ENCODE peak calls at places on chromosomes 6 and 20, in nine cellular contexts. O is WTC11; Z is Right ventricle myocardium inferior; D is effector memory CD4-positive, alpha-beta T cell; K is renal cortical epithelial cell; Q is GF-D8; V is GM04504; F is psoas muscle; G is activated naive CD4-positive, alpha-beta T cell treated with anti-CD3 and anti-CD28 coated beads, Interleukin-2, amount 10 ng/mL, durations not matched to agents 7 days and 5 days. R is an unnamed sample.

GRCh38 chr6:139153876-139154275 is 19.0 kb downstream of the HECA start:
- DNase-seq in O (no peak), Z (no peak), D (no peak), K (peak; percentile 19), Q (no peak), V (no peak), F (no peak), G (no peak), R (no peak)

GRCh38 chr6:135537782-135538301 is 40.3 kb upstream of the AHI1 start:
- DNase-seq in O (no peak), Z (no peak), D (no peak), K (peak; percentile 41), Q (no peak), V (no peak), F (no peak), G (peak; percentile 34), R (no peak)

GRCh38 chr6:95227301-95227700 is 350.0 kb upstream of the MANEA start:
- DNase-seq in O (no peak), Z (no peak), D (no peak), K (no peak), Q (no peak), V (no peak), F (no peak), G (no peak), R (no peak)

GRCh38 chr6:27891300-27891913 is 20.8 kb downstream of the OR2B2 start:
- DNase-seq in O (no peak), Z (no peak), D (no peak), K (peak; percentile 23), Q (no peak), V (no peak), F (no peak), G (no peak), R (no peak)

GRCh38 chr20:11132819-11133341 is 459.1 kb upstream of the JAG1 start:
- DNase-seq in O (no peak), Z (no peak), D (no peak), K (peak; percentile 29), Q (no peak), V (no peak), F (no peak), G (no peak), R (no peak)

GRCh38 chr6:82006027-82006738 is 241.4 kb downstream of the IBTK start:
- DNase-seq in O (peak; percentile 17), Z (no peak), D (no peak), K (peak; percentile 43), Q (no peak), V (no peak), F (no peak), G (no peak), R (no peak)

GRCh38 chr20:36752582-36752981 is 6.7 kb upstream of the NDRG3 start:
- DNase-seq in O (no peak), Z (no peak), D (no peak), K (no peak), Q (no peak), V (no peak), F (no peak), G (no peak), R (no peak)

GRCh38 chr6:3011158-3011557 is 11.5 kb downstream of the NQO2 start:
- DNase-seq in O (no peak), Z (no peak), D (no peak), K (no peak), Q (no peak), V (no peak), F (no peak), G (no peak), R (no peak)

GRCh38 chr6:69866351-69867074 is at the start of gene COL19A1:
- DNase-seq in O (peak; percentile 52), Z (peak; percentile 64), D (no peak), K (no peak), Q (no peak), V (no peak), F (no peak), G (peak; percentile 43), R (no peak)

GRCh38 chr20:8981482-8981881 is 87.4 kb upstream of the PLCB4 start:
- DNase-seq in O (no peak), Z (no peak), D (no peak), K (no peak), Q (no peak), V (no peak), F (no peak), G (no peak), R (no peak)

GRCh38 chr6:124963416-124964083 is 1.3 kb downstream of the RNF217 start:
- DNase-seq in O (no peak), Z (no peak), D (no peak), K (peak; percentile 76), Q (no peak), V (no peak), F (peak; percentile 59), G (no peak), R (no peak)

GRCh38 chr6:67679566-67680296 is 955.4 kb upstream of the ADGRB3 start:
- DNase-seq in O (no peak), Z (no peak), D (no peak), K (no peak), Q (no peak), V (no peak), F (no peak), G (no peak), R (no peak)

GRCh38 chr6:109362102-109362884 is 20.0 kb downstream of the CD164 start:
- DNase-seq in O (no peak), Z (no peak), D (no peak), K (no peak), Q (no peak), V (no peak), F (no peak), G (no peak), R (no peak)

GRCh38 chr20:62305765-62306431 is 3.1 kb downstream of the ADRM1 start:
- DNase-seq in O (no peak), Z (peak; percentile 45), D (no peak), K (peak; percentile 4), Q (no peak), V (no peak), F (no peak), G (no peak), R (no peak)

GRCh38 chr20:16898433-16898832 is 150.3 kb downstream of the OTOR start:
- DNase-seq in O (no peak), Z (no peak), D (no peak), K (no peak), Q (no peak), V (no peak), F (no peak), G (no peak), R (no peak)

GRCh38 chr6:168007592-168008338 is 10.3 kb downstream of the KIF25 start:
- DNase-seq in O (no peak), Z (no peak), D (no peak), K (peak; percentile 99), Q (peak; percentile 31), V (peak; percentile 93), F (no peak), G (no peak), R (no peak)

GRCh38 chr6:22112490-22112889 is 184.3 kb downstream of the PRL start:
- DNase-seq in O (no peak), Z (no peak), D (no peak), K (peak; percentile 49), Q (peak; percentile 78), V (no peak), F (no peak), G (no peak), R (no peak)

GRCh38 chr20:43916073-43916874 is 1.6 kb downstream of the TOX2 start:
- DNase-seq in O (peak; percentile 31), Z (no peak), D (no peak), K (no peak), Q (no peak), V (no peak), F (no peak), G (no peak), R (no peak)

GRCh38 chr6:65935412-65935811 is 228.4 kb upstream of the EYS start:
- DNase-seq in O (no peak), Z (no peak), D (no peak), K (no peak), Q (no peak), V (no peak), F (no peak), G (no peak), R (no peak)

GRCh38 chr6:134345780-134346179 is 27.9 kb upstream of the SGK1 start:
- DNase-seq in O (no peak), Z (peak; percentile 71), D (no peak), K (no peak), Q (no peak), V (no peak), F (no peak), G (no peak), R (no peak)

GRCh38 chr6:104653786-104654185 is 205.9 kb downstream of the HACE1 start:
- DNase-seq in O (no peak), Z (no peak), D (no peak), K (no peak), Q (no peak), V (no peak), F (no peak), G (no peak), R (no peak)

GRCh38 chr6:143806282-143807102 is 36.6 kb upstream of the LTV1 start:
- DNase-seq in O (no peak), Z (no peak), D (no peak), K (peak; percentile 15), Q (peak; percentile 66), V (no peak), F (no peak), G (peak; percentile 43), R (no peak)

GRCh38 chr20:34242879-34243278 is 1.7 kb downstream of the ASIP start:
- DNase-seq in O (no peak), Z (no peak), D (no peak), K (no peak), Q (no peak), V (no peak), F (no peak), G (no peak), R (no peak)

GRCh38 chr20:53405070-53405603 is 188.5 kb downstream of the ZNF217 start:
- DNase-seq in O (no peak), Z (no peak), D (no peak), K (no peak), Q (no peak), V (no peak), F (no peak), G (no peak), R (no peak)

GRCh38 chr20:64093013-64093503 is 8.9 kb upstream of the LKAAEAR1 start:
- DNase-seq in O (no peak), Z (no peak), D (no peak), K (no peak), Q (no peak), V (no peak), F (no peak), G (no peak), R (no peak)

GRCh38 chr6:137291441-137291840 is 72.3 kb upstream of the IFNGR1 start:
- DNase-seq in O (no peak), Z (no peak), D (no peak), K (peak; percentile 57), Q (peak; percentile 92), V (no peak), F (no peak), G (no peak), R (no peak)

GRCh38 chr20:40160151-40160550 is 528.9 kb downstream of the MAFB start:
- DNase-seq in O (peak; percentile 59), Z (no peak), D (no peak), K (peak; percentile 16), Q (no peak), V (peak; percentile 18), F (peak; percentile 39), G (peak; percentile 30), R (no peak)

GRCh38 chr20:23187759-23188158 is 101.6 kb upstream of the CD93 start:
- DNase-seq in O (no peak), Z (peak; percentile 70), D (no peak), K (peak; percentile 56), Q (no peak), V (no peak), F (peak; percentile 64), G (no peak), R (no peak)

GRCh38 chr6:147833607-147834006 is 325.1 kb downstream of the SAMD5 start:
- DNase-seq in O (no peak), Z (no peak), D (no peak), K (no peak), Q (no peak), V (no peak), F (no peak), G (no peak), R (no peak)

GRCh38 chr6:111550953-111551352 is 54.7 kb downstream of the TRAF3IP2 start:
- DNase-seq in O (no peak), Z (no peak), D (no peak), K (no peak), Q (no peak), V (no peak), F (no peak), G (no peak), R (no peak)